ENCODE peak calls at places on chromosomes 16 and 17, in four cellular contexts. M, P, E and Z are unnamed samples.

GRCh38 chr17:20225162-20226115 is 216.3 kb downstream of the SPECC1 start:
- DNase-seq in M (no peak), P (no peak), E (no peak), Z (no peak)

GRCh38 chr17:60167095-60167741 is 17.4 kb downstream of the CA4 start:
- DNase-seq in M (no peak), P (no peak), E (no peak), Z (no peak)

GRCh38 chr16:19588661-19589060 is 33.2 kb downstream of the VPS35L start:
- DNase-seq in M (no peak), P (no peak), E (no peak), Z (no peak)

GRCh38 chr16:85370881-85371651 is 242.1 kb upstream of the GSE1 start:
- DNase-seq in M (no peak), P (peak; percentile 83), E (peak; percentile 60), Z (no peak)

GRCh38 chr17:30363715-30364202 is 15.0 kb upstream of the CPD start:
- DNase-seq in M (no peak), P (peak; percentile 46), E (peak; percentile 69), Z (no peak)

GRCh38 chr16:55760665-55761035 is 72.2 kb downstream of the CES1 start:
- DNase-seq in M (peak; percentile 74), P (no peak), E (no peak), Z (no peak)

GRCh38 chr17:30413109-30413508 is 34.4 kb downstream of the CPD start:
- DNase-seq in M (no peak), P (no peak), E (no peak), Z (no peak)

GRCh38 chr16:60922920-60923319 is 1113.3 kb downstream of the CDH8 start:
- DNase-seq in M (no peak), P (no peak), E (no peak), Z (no peak)

DNA sequence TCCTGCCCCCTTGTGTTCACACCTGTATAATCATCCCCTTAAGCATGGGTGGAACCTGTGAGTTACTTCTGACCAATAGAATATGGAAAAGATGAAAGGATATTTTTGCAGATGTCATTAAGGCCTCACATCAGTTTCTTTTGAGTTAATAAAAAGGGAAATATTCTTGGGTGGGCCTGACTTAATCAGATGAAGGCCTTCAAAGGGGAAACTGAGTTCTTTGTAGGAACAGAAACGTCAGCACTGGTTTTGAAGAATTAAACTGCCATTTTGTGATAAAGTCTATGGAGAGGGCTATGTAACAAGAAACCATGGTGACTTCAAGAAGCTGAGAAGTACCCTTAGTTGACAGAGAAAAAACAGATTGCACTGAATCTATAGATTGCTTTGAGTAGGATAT is 168.7 kb upstream of the CNTNAP4 start:
- DNase-seq in M (no peak), P (no peak), E (no peak), Z (no peak)
- TF ChIP-seq CTCF in M (no peak), P (no peak), E (no peak), Z (no peak)

DNA sequence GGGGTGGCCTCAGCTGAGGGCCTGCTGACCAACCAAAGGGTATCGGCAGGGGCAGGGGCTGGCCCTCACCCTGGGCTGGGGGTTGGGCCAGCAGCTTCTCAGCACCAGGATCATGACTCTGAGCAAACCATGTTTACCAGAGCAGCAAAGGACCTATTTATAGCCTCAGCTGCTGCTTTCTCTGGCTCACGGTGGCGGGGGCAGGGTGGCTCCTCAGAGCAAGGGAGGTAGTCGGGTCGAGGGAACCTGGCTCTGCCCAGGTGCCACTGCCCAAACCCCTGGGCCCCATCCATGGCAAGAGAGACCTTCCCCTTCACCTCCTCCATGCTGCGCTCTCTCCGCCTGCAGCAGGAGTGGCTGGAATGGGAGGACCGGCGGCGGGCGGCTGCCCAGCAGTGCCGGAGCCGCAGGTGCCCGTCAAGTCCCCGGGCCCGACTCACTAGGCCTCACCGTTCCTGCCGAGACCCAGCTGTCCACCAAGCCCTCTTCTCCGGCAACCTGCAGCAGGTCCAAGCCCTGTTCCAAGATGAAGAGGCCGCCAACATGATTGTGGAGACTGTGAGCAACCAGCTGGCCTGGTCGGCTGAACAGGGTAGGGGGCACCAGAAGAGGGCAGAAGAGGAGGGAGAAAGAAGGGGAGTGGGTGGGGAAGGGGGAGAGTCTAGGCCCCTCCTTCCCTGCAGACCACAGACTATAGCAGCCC is at the start of gene ASB16:
- DNase-seq in M (peak; percentile 80), P (no peak), E (no peak), Z (no peak)
- TF ChIP-seq CTCF in M (peak; percentile 19), P (no peak), E (no peak), Z (no peak)

GRCh38 chr17:76540381-76541300 is 797 bp downstream of the PRCD start:
- DNase-seq in M (peak; percentile 96), P (peak; percentile 91), E (peak; percentile 94), Z (peak; percentile 76)
- TF ChIP-seq CTCF in M (peak; percentile 55), P (peak; percentile 40), E (peak; percentile 26), Z (peak; percentile 28)

GRCh38 chr16:87231295-87231694 is 85.9 kb downstream of the C16orf95 start:
- DNase-seq in M (no peak), P (no peak), E (no peak), Z (no peak)

GRCh38 chr16:87231911-87232310 is 85.3 kb downstream of the C16orf95 start:
- DNase-seq in M (no peak), P (no peak), E (no peak), Z (no peak)

GRCh38 chr16:87234601-87235000 is 82.6 kb downstream of the C16orf95 start:
- DNase-seq in M (no peak), P (no peak), E (no peak), Z (no peak)

GRCh38 chr16:87235810-87236515 is 81.2 kb downstream of the C16orf95 start:
- DNase-seq in M (no peak), P (no peak), E (no peak), Z (no peak)

DNA sequence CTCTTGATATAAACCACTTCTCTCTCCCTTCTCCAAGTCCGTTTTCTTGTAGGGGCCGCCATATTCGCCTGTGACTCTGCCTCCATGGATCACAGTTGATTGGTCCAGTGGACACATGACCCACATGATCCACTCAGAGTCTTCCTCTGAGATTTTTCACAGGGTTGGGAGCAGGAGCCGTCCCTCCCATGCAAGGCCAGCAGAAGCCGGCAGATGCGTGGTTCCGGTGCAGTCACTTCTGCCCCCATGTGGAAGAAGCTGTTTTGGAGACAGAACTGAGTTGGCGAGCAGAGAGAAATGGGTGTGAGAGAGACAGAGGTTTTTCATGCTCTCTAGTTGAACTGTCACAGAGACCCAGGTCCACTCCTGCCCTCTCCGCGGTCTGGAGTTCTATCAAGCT is 83.3 kb downstream of the C16orf95 start:
- DNase-seq in M (no peak), P (no peak), E (no peak), Z (no peak)
- TF ChIP-seq CTCF in M (no peak), P (no peak), E (no peak), Z (peak; percentile 12)

DNA sequence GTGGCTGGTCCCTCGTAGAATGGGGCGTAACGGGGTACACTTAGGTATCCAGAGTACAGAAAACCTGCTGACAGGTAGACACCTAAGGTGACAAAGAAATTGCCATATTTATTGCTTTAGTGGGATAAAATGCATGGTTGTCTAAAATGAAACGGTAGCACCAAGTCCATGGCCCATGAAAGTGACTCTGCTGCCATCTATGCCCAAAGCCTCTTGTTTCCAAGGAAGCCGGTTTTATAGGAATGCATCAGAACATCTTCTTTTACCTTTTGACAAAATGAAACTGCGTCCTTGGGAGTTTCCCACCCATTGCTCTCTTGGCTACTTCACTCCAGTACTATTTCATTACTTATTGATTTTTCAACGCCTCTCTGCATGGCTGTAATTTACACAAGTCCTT is 151.3 kb upstream of the ZFHX3 start:
- DNase-seq in M (no peak), P (no peak), E (no peak), Z (no peak)
- TF ChIP-seq CTCF in M (no peak), P (no peak), E (no peak), Z (no peak)

GRCh38 chr17:63954402-63955063 is 18.2 kb downstream of the SCN4A start:
- DNase-seq in M (no peak), P (peak; percentile 34), E (no peak), Z (no peak)
- TF ChIP-seq CTCF in M (no peak), P (no peak), E (no peak), Z (no peak)

DNA sequence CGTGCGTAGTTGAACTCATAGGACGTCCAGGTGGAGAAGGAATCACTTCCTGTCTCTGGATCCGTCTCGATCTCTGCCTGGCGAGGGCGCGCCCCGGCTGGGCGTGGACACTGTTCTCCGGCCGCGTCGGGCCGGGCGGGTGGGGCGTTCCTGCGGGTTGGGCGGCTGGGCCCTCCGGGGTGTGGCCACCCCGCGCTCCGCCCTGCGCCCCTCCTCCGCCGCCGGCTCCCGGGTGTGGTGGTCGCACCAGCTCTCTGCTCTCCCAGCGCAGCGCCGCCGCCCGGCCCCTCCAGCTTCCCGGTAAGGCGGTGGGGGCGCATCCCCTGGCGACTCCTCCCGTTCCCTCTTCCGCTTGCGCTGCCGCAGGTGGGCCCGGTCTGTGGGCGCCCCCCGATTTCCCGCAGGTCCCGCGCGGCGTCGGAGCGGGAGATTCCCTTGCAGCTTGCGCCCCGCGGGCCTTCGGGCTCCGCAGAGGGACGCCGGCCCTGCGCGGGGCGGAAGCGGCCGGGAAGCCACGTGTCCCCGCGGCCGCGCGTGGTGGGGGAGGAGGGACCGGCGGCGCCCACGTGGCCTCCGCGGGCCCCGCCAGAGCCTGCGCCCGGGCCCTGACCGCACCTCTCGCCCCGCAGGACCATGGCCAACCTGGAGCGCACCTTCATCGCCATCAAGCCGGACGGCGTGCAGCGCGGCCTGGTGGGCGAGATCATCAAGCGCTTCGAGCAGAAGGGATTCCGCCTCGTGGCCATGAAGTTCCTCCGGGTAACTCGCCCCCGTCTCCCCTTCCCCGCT is at the start of gene NME2:
- DNase-seq in M (peak; percentile 94), P (peak; percentile 95), E (peak; percentile 84), Z (peak; percentile 77)
- TF ChIP-seq CTCF in M (no peak), P (no peak), E (no peak), Z (no peak)

GRCh38 chr17:8243827-8244226 is 4.0 kb downstream of the CTC1 start:
- DNase-seq in M (no peak), P (no peak), E (no peak), Z (no peak)
- TF ChIP-seq CTCF in M (no peak), P (no peak), E (no peak), Z (no peak)

GRCh38 chr17:57109393-57110151 is 24.5 kb downstream of the AKAP1 start:
- DNase-seq in M (peak; percentile 89), P (peak; percentile 49), E (peak; percentile 86), Z (no peak)
- TF ChIP-seq CTCF in M (peak; percentile 29), P (peak; percentile 20), E (peak; percentile 25), Z (peak; percentile 27)

GRCh38 chr17:82615084-82616020 is 32.9 kb downstream of the WDR45B start:
- DNase-seq in M (no peak), P (no peak), E (no peak), Z (no peak)
- TF ChIP-seq CTCF in M (peak; percentile 9), P (no peak), E (no peak), Z (peak; percentile 21)